ENCODE peak calls at places on chromosomes 1 and 21, in six cellular contexts. N is H9, D is IMR-90, V is neuronal stem cell, F is H1, L is mesendoderm. C is an unnamed sample.

GRCh38 chr21:40827509-40827908 is 19.4 kb downstream of the DSCAM start:
- DNase-seq in N (no peak), D (no peak), V (no peak), F (no peak), L (no peak), C (no peak)

GRCh38 chr1:183218039-183218618 is 32.1 kb downstream of the LAMC2 start:
- DNase-seq in N (no peak), D (peak; percentile 11), V (no peak), F (no peak), L (no peak), C (no peak)

GRCh38 chr1:33250724-33251123 is 5.6 kb upstream of the ZNF362 start:
- DNase-seq in N (no peak), D (no peak), V (no peak), F (no peak), L (no peak), C (no peak)

GRCh38 chr21:38679531-38679930 is 126.2 kb upstream of the ETS2 start:
- DNase-seq in N (no peak), D (peak; percentile 62), V (no peak), F (no peak), L (no peak), C (peak; percentile 86)

GRCh38 chr1:245396615-245397014 is 241.8 kb downstream of the KIF26B start:
- DNase-seq in N (no peak), D (no peak), V (no peak), F (no peak), L (no peak), C (no peak)

GRCh38 chr1:195617157-195617556 is 991.1 kb downstream of the KCNT2 start:
- DNase-seq in N (no peak), D (no peak), V (peak; percentile 6), F (no peak), L (no peak), C (no peak)

GRCh38 chr1:193185861-193186714 is at the start of gene B3GALT2:
- DNase-seq in N (no peak), D (peak; percentile 70), V (no peak), F (no peak), L (no peak), C (peak; percentile 65)

GRCh38 chr1:53047737-53048344 is 14.2 kb upstream of the PODN start:
- DNase-seq in N (no peak), D (peak; percentile 94), V (no peak), F (no peak), L (no peak), C (peak; percentile 72)

GRCh38 chr1:156804572-156805243 is 11.9 kb downstream of the SH2D2A start:
- DNase-seq in N (no peak), D (peak; percentile 51), V (no peak), F (no peak), L (peak; percentile 30), C (peak; percentile 56)

GRCh38 chr1:9416918-9417500 is 122.3 kb upstream of the SLC25A33 start:
- DNase-seq in N (no peak), D (no peak), V (no peak), F (no peak), L (no peak), C (no peak)

GRCh38 chr1:9416506-9416905 is 122.8 kb upstream of the SLC25A33 start:
- DNase-seq in N (no peak), D (no peak), V (no peak), F (no peak), L (no peak), C (no peak)

GRCh38 chr1:9410737-9411297 is 118.1 kb downstream of the SPSB1 start:
- DNase-seq in N (no peak), D (peak; percentile 26), V (no peak), F (no peak), L (peak; percentile 69), C (peak; percentile 100)

GRCh38 chr1:9413877-9414213 is 121.2 kb downstream of the SPSB1 start:
- DNase-seq in N (no peak), D (peak; percentile 77), V (no peak), F (no peak), L (peak; percentile 34), C (peak; percentile 88)

DNA sequence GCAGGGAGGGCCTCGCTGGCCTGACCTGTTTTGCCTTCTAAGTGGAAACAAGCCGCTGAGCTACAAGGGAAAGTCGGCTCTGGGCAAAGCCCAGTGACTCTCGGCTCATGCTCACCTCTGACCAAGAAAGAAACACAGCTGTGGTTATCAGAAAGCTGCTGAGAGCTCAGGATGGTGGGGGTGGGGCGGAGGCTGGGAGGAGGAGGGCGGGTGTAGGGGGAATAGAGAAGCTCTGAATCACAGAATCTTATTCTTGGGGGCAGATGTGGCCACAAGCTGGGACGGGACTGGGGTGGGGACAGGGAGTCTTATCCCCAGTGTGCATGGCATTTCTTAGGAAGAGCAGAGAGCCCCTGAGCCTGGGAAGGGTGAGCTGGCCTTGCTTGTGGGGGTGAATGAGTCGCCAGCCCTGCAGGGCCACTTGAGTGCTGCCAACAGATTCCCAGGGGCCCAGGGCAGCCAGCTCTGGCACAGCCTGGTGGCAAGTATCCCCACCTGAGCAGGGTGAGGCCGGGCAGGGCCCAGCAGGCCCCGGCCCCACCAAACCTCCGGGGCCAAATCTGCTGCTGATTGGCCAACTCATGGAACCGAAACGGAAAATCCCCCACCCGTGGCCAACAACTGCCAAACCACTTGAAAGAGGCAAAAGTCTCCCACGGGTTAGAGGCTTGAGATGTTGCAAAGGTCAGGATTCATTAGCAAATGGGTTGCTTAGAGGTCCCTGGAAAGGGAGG is 120.6 kb downstream of the SPSB1 start:
- DNase-seq in N (peak; percentile 44), D (peak; percentile 95), V (no peak), F (no peak), L (peak; percentile 84), C (peak; percentile 96)
- H3K18ac ChIP-seq in N (no peak overlapping the region), D (peak overlapping the region; percentile 87), V (peak overlapping the region; percentile 96), F (peak overlapping the region; percentile 71), L (peak overlapping the region; percentile 81), C (peak overlapping the region; percentile 95)

GRCh38 chr1:94875794-94876193 is 51.1 kb downstream of the CNN3 start:
- DNase-seq in N (no peak), D (no peak), V (no peak), F (no peak), L (no peak), C (no peak)

GRCh38 chr1:94874423-94874822 is 52.5 kb downstream of the CNN3 start:
- DNase-seq in N (no peak), D (no peak), V (no peak), F (no peak), L (no peak), C (no peak)

GRCh38 chr1:94873520-94874351 is 53.2 kb downstream of the CNN3 start:
- DNase-seq in N (no peak), D (peak; percentile 57), V (no peak), F (no peak), L (no peak), C (no peak)

GRCh38 chr1:94871031-94871430 is 50.9 kb downstream of the SLC44A3 start:
- DNase-seq in N (no peak), D (peak; percentile 65), V (no peak), F (no peak), L (no peak), C (peak; percentile 10)

DNA sequence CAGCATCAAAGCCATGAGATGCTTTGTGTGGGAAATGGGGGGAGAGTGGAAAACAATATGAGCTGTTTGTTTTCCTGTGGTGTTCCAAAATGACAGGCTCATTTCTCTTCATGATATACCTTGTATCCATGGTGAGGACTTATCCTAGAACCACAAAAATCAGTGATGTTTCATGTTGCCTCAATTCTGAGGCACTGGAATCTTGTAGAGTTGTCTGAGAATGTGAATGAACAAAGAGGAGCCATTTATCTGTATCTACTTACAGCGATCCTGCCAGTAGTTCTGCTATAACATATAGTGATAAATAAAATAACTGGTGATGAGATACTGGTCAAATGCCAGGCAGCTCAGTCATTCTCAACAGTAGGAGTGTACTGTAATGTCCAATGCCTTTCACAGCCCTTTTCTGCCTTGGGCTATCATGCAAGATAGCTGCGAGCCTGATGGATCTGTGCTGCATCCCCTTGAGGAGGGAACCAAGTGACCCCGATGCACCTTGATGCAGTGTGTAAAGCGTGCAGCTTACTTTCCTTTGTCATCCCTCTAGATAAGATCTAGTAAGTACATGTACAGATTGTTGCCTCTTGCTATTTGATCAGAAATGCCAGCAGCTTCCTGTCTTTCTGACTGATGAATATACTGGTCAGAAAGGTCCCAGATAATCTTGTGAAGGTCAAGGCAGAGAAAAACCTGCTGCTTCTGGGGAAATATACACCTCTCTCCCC is 52.8 kb downstream of the SLC44A3 start:
- DNase-seq in N (no peak), D (peak; percentile 29), V (no peak), F (no peak), L (no peak), C (no peak)
- H3K4me2 ChIP-seq in N (no peak overlapping the region), D (peak overlapping the region; percentile 39), V (no peak overlapping the region), F (no peak overlapping the region), L (no peak overlapping the region), C (no peak overlapping the region)

GRCh38 chr1:24348196-24348595 is 29.0 kb downstream of the GRHL3 start:
- DNase-seq in N (no peak), D (no peak), V (no peak), F (no peak), L (no peak), C (no peak)

GRCh38 chr1:24344090-24344742 is 25.1 kb downstream of the GRHL3 start:
- DNase-seq in N (no peak), D (no peak), V (no peak), F (no peak), L (no peak), C (peak; percentile 44)

GRCh38 chr1:24345334-24345733 is 26.2 kb downstream of the GRHL3 start:
- DNase-seq in N (no peak), D (no peak), V (no peak), F (no peak), L (no peak), C (no peak)

GRCh38 chr1:24349891-24350290 is 30.7 kb downstream of the GRHL3 start:
- DNase-seq in N (no peak), D (peak; percentile 51), V (no peak), F (no peak), L (no peak), C (no peak)

GRCh38 chr1:24347159-24347931 is 28.2 kb downstream of the GRHL3 start:
- DNase-seq in N (no peak), D (no peak), V (no peak), F (no peak), L (no peak), C (no peak)
- H3K18ac ChIP-seq in N (no peak overlapping the region), D (no peak overlapping the region), V (no peak overlapping the region), F (no peak overlapping the region), L (no peak overlapping the region), C (no peak overlapping the region)

GRCh38 chr21:25942145-25942544 is 207.4 kb downstream of the GABPA start:
- DNase-seq in N (no peak), D (no peak), V (no peak), F (no peak), L (no peak), C (no peak)

GRCh38 chr21:25944082-25944481 is 209.3 kb downstream of the GABPA start:
- DNase-seq in N (no peak), D (no peak), V (no peak), F (no peak), L (no peak), C (no peak)

GRCh38 chr21:25939396-25939761 is 204.6 kb downstream of the GABPA start:
- DNase-seq in N (no peak), D (no peak), V (no peak), F (no peak), L (no peak), C (peak; percentile 18)

GRCh38 chr21:25949701-25950100 is 214.9 kb downstream of the GABPA start:
- DNase-seq in N (no peak), D (no peak), V (no peak), F (no peak), L (no peak), C (no peak)

DNA sequence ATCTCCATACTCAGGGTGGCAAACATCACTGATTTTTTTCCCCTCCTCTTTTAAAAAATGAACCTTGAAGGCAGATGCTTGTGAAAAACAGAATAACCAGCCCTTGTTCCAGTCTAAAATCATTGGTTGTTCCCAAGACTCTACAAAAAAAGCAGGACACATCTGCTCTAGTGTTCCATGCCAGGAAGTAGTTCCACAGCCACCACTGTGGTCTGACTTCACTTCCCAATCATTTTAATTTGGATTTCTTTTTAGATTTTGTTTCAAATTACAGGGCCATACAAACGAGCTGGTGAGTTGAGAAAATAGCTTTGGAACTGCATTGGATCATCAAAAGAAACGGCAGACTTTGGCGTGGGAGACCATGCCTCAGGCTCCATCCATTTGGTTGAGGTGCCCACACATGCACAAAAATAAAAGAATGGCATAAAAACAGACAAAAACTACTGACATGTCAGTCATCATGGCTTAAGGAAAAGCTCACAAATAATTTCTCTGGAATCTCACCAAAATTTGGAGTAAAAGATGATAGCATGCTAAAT is 210.0 kb downstream of the GABPA start:
- DNase-seq in N (no peak), D (peak; percentile 32), V (no peak), F (no peak), L (no peak), C (no peak)
- H3K4me2 ChIP-seq in N (no peak overlapping the region), D (no peak overlapping the region), V (no peak overlapping the region), F (no peak overlapping the region), L (no peak overlapping the region), C (no peak overlapping the region)